ENCODE peak calls at places on chromosomes 6 and 20, in nine cellular contexts. W is HL-60; M is brain microvascular endothelial cell; D is tibial artery; E is lower lobe of right lung; Y is MM.1S; R is CD4-positive, CD25-positive, alpha-beta regulatory T cell; B is HCT116; U is Peyer's patch. O is an unnamed sample. For H3K27me3, the result is how much of the 10 kb centered on the place peaks cover.

GRCh38 chr6:29872791-29873190 is 45.2 kb downstream of the HLA-G start:
- DNase-seq in W (no peak), M (no peak), D (no peak), E (no peak), Y (no peak), R (no peak), B (no peak), U (no peak), O (no peak)

GRCh38 chr6:159728552-159728951 is 1.2 kb downstream of the WTAP start:
- DNase-seq in W (no peak), M (no peak), D (no peak), E (no peak), Y (no peak), R (no peak), B (no peak), U (no peak), O (no peak)

GRCh38 chr20:36950432-36951197 is 893 bp downstream of the SAMHD1 start:
- DNase-seq in W (peak), M (peak), D (peak), E (peak), Y (peak), R (peak), B (no peak), U (no peak), O (no peak)

GRCh38 chr20:58231678-58232077 is 3.2 kb upstream of the ANKRD60 start:
- DNase-seq in W (no peak), M (no peak), D (no peak), E (no peak), Y (no peak), R (peak), B (no peak), U (no peak), O (no peak)

GRCh38 chr20:48717959-48718223 is 109.9 kb downstream of the PREX1 start:
- DNase-seq in W (no peak), M (no peak), D (no peak), E (no peak), Y (no peak), R (no peak), B (no peak), U (no peak), O (no peak)

GRCh38 chr6:122872311-122872710 is 83.3 kb downstream of the SMPDL3A start:
- DNase-seq in W (no peak), M (no peak), D (no peak), E (no peak), Y (no peak), R (no peak), B (no peak), U (no peak), O (no peak)

GRCh38 chr6:109304284-109305015 is 77.8 kb downstream of the CD164 start:
- DNase-seq in W (peak), M (no peak), D (no peak), E (no peak), Y (no peak), R (no peak), B (no peak), U (no peak), O (no peak)

GRCh38 chr6:31834704-31835375 is 7.3 kb downstream of the HSPA1B start:
- DNase-seq in W (peak), M (peak), D (peak), E (peak), Y (peak), R (peak), B (peak), U (peak), O (peak)

GRCh38 chr6:31940256-31940664 is 5.6 kb upstream of the CFB start:
- DNase-seq in W (no peak), M (peak), D (no peak), E (no peak), Y (no peak), R (no peak), B (no peak), U (no peak), O (no peak)

GRCh38 chr6:30894381-30894780 is 10.1 kb downstream of the DDR1 start:
- DNase-seq in W (no peak), M (no peak), D (no peak), E (peak), Y (no peak), R (no peak), B (no peak), U (no peak), O (no peak)

GRCh38 chr20:20744170-20744725 is 31.8 kb upstream of the RALGAPA2 start:
- DNase-seq in W (no peak), M (no peak), D (no peak), E (no peak), Y (no peak), R (no peak), B (no peak), U (no peak), O (no peak)

GRCh38 chr6:90425161-90425641 is 128.6 kb upstream of the BACH2 start:
- DNase-seq in W (no peak), M (no peak), D (no peak), E (no peak), Y (peak), R (peak), B (no peak), U (no peak), O (no peak)

GRCh38 chr6:39153766-39154397 is 38.9 kb upstream of the SAYSD1 start:
- DNase-seq in W (no peak), M (no peak), D (no peak), E (no peak), Y (no peak), R (no peak), B (no peak), U (no peak), O (no peak)

GRCh38 chr20:25741088-25741487 is 44.4 kb upstream of the ZNF337 start:
- DNase-seq in W (no peak), M (no peak), D (no peak), E (no peak), Y (no peak), R (no peak), B (no peak), U (no peak), O (no peak)

GRCh38 chr6:129748212-129748900 is 38.4 kb upstream of the ARHGAP18 start:
- DNase-seq in W (peak), M (peak), D (no peak), E (no peak), Y (peak), R (peak), B (peak), U (peak), O (no peak)

GRCh38 chr6:160004018-160004417 is 35.1 kb downstream of the IGF2R start:
- DNase-seq in W (no peak), M (no peak), D (no peak), E (no peak), Y (no peak), R (no peak), B (no peak), U (no peak), O (no peak)

GRCh38 chr6:43780293-43780692 is 10.3 kb downstream of the VEGFA start:
- DNase-seq in W (no peak), M (no peak), D (no peak), E (no peak), Y (no peak), R (no peak), B (no peak), U (no peak), O (no peak)

GRCh38 chr6:133955582-133956412 is 2.8 kb downstream of the TBPL1 start:
- DNase-seq in W (no peak), M (no peak), D (no peak), E (no peak), Y (no peak), R (no peak), B (no peak), U (no peak), O (no peak)

GRCh38 chr6:133952815-133953633 is at the start of gene TBPL1:
- DNase-seq in W (peak), M (peak), D (peak), E (peak), Y (peak), R (peak), B (peak), U (peak), O (peak)

GRCh38 chr6:133956413-133957049 is 3.5 kb downstream of the TBPL1 start:
- DNase-seq in W (no peak), M (no peak), D (no peak), E (no peak), Y (no peak), R (no peak), B (no peak), U (no peak), O (no peak)

GRCh38 chr6:133953634-133954415 is 801 bp downstream of the TBPL1 start:
- DNase-seq in W (no peak), M (no peak), D (no peak), E (no peak), Y (peak), R (peak), B (no peak), U (no peak), O (no peak)

GRCh38 chr6:133955136-133955576 is 2.1 kb downstream of the TBPL1 start:
- DNase-seq in W (no peak), M (no peak), D (no peak), E (no peak), Y (no peak), R (no peak), B (no peak), U (no peak), O (no peak)
- H3K4me3 ChIP-seq in W (no peak), M (no peak), D (no peak), E (no peak), Y (no peak), R (peak), B (no peak), U (no peak), O (peak)

GRCh38 chr6:154920502-154921200 is 74.5 kb upstream of the TIAM2 start:
- DNase-seq in W (no peak), M (no peak), D (no peak), E (no peak), Y (no peak), R (no peak), B (no peak), U (no peak), O (no peak)
- H3K27me3 ChIP-seq in W (under half), M (under half), D (under half), E (under half), Y (under half), R (under half), B (under half), U (under half), O (under half)

GRCh38 chr20:15018966-15019365 is 681.6 kb upstream of the FLRT3 start:
- DNase-seq in W (no peak), M (no peak), D (no peak), E (no peak), Y (no peak), R (no peak), B (no peak), U (no peak), O (no peak)

GRCh38 chr20:15020845-15021244 is 683.4 kb upstream of the FLRT3 start:
- DNase-seq in W (no peak), M (no peak), D (no peak), E (no peak), Y (no peak), R (no peak), B (no peak), U (no peak), O (no peak)

GRCh38 chr20:15022921-15023320 is 685.5 kb upstream of the FLRT3 start:
- DNase-seq in W (no peak), M (no peak), D (no peak), E (no peak), Y (no peak), R (no peak), B (no peak), U (no peak), O (no peak)
- H3K27ac ChIP-seq in W (no peak), M (no peak), D (no peak), E (no peak), Y (no peak), R (no peak), B (no peak), U (no peak), O (no peak)

GRCh38 chr6:28729501-28730402 is 194.0 kb downstream of the TRIM27 start:
- DNase-seq in W (no peak), M (no peak), D (no peak), E (no peak), Y (no peak), R (no peak), B (no peak), U (no peak), O (no peak)
- H3K4me3 ChIP-seq in W (peak), M (peak), D (peak), E (peak), Y (peak), R (peak), B (peak), U (peak), O (peak)

GRCh38 chr20:32316667-32317066 is 39.2 kb downstream of the KIF3B start:
- DNase-seq in W (no peak), M (peak), D (no peak), E (no peak), Y (no peak), R (no peak), B (no peak), U (no peak), O (no peak)
- H3K27me3 ChIP-seq in W (under half), M (under half), D (under half), E (under half), Y (under half), R (under half), B (under half), U (under half), O (under half)

DNA sequence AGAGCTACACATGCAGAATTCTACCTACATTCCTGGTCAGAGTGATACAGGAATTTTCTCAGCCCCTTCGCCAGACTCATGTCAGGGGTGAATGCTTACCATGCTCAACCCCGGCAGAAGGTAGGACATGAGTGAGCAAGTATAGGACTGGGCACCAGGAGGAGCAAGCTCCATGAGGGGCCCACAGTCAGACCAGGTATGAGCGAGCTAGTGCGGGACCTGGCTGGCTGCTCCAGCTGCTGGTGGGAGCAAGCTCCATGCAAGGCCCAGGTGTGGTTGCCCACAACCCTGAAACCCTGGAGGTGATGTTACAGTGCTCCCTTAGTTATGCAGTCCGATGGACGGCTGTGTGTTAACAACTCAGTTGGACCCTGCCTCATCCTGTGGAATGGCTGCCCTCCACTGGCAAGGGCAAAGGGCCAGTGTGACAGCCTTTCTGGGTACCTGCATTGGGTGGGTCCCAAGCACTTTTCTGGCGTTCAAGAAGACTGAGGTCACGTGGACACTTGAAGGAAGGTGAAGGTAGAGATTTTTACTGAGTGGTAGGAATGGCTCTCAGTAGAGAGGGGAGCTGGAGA is 503.5 kb upstream of the CITED2 start:
- DNase-seq in W (no peak), M (no peak), D (no peak), E (no peak), Y (no peak), R (no peak), B (no peak), U (no peak), O (no peak)
- H3K27ac ChIP-seq in W (no peak), M (no peak), D (no peak), E (no peak), Y (no peak), R (no peak), B (no peak), U (no peak), O (no peak)

DNA sequence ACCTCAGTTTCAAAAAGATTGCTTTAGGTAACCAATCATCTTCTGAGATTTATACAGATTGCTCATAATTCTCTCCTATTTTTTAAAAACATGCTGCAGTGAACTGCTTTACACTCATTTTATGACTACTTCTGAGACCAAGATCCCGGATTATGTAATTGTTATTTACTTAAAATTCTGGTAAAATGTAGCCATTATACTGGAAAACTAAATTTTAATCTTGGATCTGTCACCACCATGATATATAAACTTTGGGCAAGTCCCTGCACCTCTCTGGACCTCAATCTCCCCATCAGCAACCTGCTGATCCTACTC is 477 bp upstream of the PROCR start:
- DNase-seq in W (no peak), M (no peak), D (no peak), E (no peak), Y (no peak), R (no peak), B (no peak), U (no peak), O (no peak)
- H3K4me3 ChIP-seq in W (peak), M (peak), D (peak), E (peak), Y (no peak), R (no peak), B (peak), U (peak), O (peak)

O was measured in dorsolateral prefrontal cortex.